ENCODE peak calls at places on chromosomes 3 and 15, in six cellular contexts. F, T, R, W, Z and I are unnamed samples.

GRCh38 chr3:151196441-151196840 is 6.6 kb downstream of the GPR171 start:
- DNase-seq in F (no peak), T (no peak), R (no peak), W (no peak), Z (no peak), I (no peak)

GRCh38 chr3:79467721-79468120 is 300.1 kb downstream of the ROBO1 start:
- DNase-seq in F (no peak), T (no peak), R (no peak), W (no peak), Z (no peak), I (no peak)

GRCh38 chr3:13658681-13659080 is 109.8 kb downstream of the FBLN2 start:
- DNase-seq in F (no peak), T (no peak), R (no peak), W (no peak), Z (no peak), I (no peak)

GRCh38 chr3:20040476-20041196 is 390 bp downstream of the KAT2B start:
- DNase-seq in F (peak), T (peak), R (peak), W (no peak), Z (peak), I (peak)

GRCh38 chr15:63857459-63857856 is 23.7 kb upstream of the HERC1 start:
- DNase-seq in F (no peak), T (no peak), R (no peak), W (no peak), Z (no peak), I (peak)

GRCh38 chr3:69095636-69096035 is 10.9 kb downstream of the ARL6IP5 start:
- DNase-seq in F (no peak), T (no peak), R (peak), W (no peak), Z (no peak), I (no peak)

GRCh38 chr3:30622047-30622545 is 15.7 kb downstream of the TGFBR2 start:
- DNase-seq in F (no peak), T (no peak), R (no peak), W (no peak), Z (no peak), I (no peak)

GRCh38 chr15:48856947-48857346 is 21.0 kb upstream of the EID1 start:
- DNase-seq in F (no peak), T (no peak), R (no peak), W (no peak), Z (no peak), I (no peak)

GRCh38 chr15:38868326-38869114 is 303.9 kb upstream of the RASGRP1 start:
- DNase-seq in F (peak), T (no peak), R (no peak), W (peak), Z (peak), I (no peak)

GRCh38 chr3:133400006-133400515 is at the start of gene BFSP2:
- DNase-seq in F (no peak), T (no peak), R (no peak), W (no peak), Z (no peak), I (no peak)

GRCh38 chr3:32313723-32314473 is 75.4 kb downstream of the CMTM8 start:
- DNase-seq in F (no peak), T (no peak), R (no peak), W (no peak), Z (peak), I (no peak)

GRCh38 chr3:167714871-167715270 is 19.8 kb downstream of the PDCD10 start:
- DNase-seq in F (no peak), T (no peak), R (no peak), W (no peak), Z (no peak), I (no peak)

GRCh38 chr15:62647195-62647865 is 395.2 kb upstream of the TPM1 start:
- DNase-seq in F (peak), T (no peak), R (peak), W (no peak), Z (peak), I (no peak)

GRCh38 chr15:41828747-41829270 is 917 bp downstream of the JMJD7 start:
- DNase-seq in F (no peak), T (no peak), R (no peak), W (no peak), Z (peak), I (no peak)

GRCh38 chr3:16890605-16891333 is 6.0 kb downstream of the PLCL2 start:
- DNase-seq in F (no peak), T (no peak), R (no peak), W (no peak), Z (peak), I (no peak)
- H3K4me3 ChIP-seq in F (no peak), T (peak), R (no peak), W (no peak), Z (no peak), I (peak)

GRCh38 chr3:122458992-122459391 is 43.1 kb upstream of the WDR5B start:
- DNase-seq in F (peak), T (peak), R (no peak), W (peak), Z (peak), I (no peak)
- TF ChIP-seq CTCF in F (peak), T (peak), R (peak), W (peak), Z (peak), I (peak)

GRCh38 chr15:57251941-57252340 is 124.4 kb upstream of the CGNL1 start:
- DNase-seq in F (no peak), T (no peak), R (no peak), W (peak), Z (peak), I (no peak)
- H3K4me3 ChIP-seq in F (no peak), T (no peak), R (no peak), W (no peak), Z (no peak), I (no peak)

GRCh38 chr15:75532413-75533250 is 46.5 kb downstream of the PTPN9 start:
- DNase-seq in F (peak), T (peak), R (peak), W (no peak), Z (peak), I (peak)
- TF ChIP-seq CTCF in F (peak), T (peak), R (peak), W (peak), Z (peak), I (peak)

GRCh38 chr15:96049766-96050165 is 280.7 kb upstream of the NR2F2 start:
- DNase-seq in F (no peak), T (no peak), R (no peak), W (no peak), Z (no peak), I (no peak)

GRCh38 chr15:96049323-96049722 is 281.2 kb upstream of the NR2F2 start:
- DNase-seq in F (no peak), T (no peak), R (no peak), W (no peak), Z (no peak), I (no peak)

GRCh38 chr15:96043586-96044171 is 286.8 kb upstream of the NR2F2 start:
- DNase-seq in F (no peak), T (no peak), R (no peak), W (no peak), Z (no peak), I (no peak)

GRCh38 chr15:96046620-96047240 is 283.8 kb upstream of the NR2F2 start:
- DNase-seq in F (no peak), T (no peak), R (no peak), W (peak), Z (peak), I (no peak)

DNA sequence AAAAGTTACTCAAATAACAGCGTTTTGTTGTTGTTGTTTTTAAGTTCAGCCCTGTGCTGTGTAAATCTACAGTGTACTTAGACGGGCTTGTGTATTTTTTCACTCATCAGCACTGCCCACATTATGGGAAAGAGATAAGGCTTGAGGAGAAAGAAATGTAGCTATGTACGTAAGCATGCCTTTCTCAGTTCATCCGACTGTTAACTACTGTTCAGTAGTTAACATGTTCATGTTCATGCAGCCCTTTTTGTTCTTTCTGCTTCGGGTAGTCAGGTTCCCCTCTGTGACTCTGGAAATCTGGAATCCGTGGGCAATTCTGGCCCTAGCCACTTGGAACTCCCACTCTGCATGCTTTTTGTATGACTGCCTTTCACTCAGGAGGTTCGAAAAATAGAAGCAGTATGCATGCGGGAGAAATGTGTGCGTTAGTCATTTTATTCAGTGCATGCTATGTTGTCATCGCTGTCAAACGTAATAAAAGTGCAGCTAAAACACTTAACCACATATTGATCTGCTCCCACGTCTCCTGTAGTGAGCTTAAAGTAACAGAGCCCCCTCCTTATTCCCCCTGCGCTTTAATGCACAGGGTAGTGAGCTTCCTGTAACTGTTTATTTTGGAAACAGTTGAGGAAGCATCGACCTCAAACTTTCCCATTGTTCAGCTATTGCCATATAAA is 283.1 kb upstream of the NR2F2 start:
- DNase-seq in F (no peak), T (no peak), R (no peak), W (peak), Z (peak), I (no peak)
- H3K4me3 ChIP-seq in F (no peak), T (no peak), R (no peak), W (peak), Z (no peak), I (peak)

GRCh38 chr3:159260049-159260662 is 458.3 kb downstream of the MFSD1 start:
- DNase-seq in F (peak), T (peak), R (peak), W (peak), Z (peak), I (no peak)
- TF ChIP-seq CTCF in F (peak), T (peak), R (peak), W (peak), Z (peak), I (peak)

DNA sequence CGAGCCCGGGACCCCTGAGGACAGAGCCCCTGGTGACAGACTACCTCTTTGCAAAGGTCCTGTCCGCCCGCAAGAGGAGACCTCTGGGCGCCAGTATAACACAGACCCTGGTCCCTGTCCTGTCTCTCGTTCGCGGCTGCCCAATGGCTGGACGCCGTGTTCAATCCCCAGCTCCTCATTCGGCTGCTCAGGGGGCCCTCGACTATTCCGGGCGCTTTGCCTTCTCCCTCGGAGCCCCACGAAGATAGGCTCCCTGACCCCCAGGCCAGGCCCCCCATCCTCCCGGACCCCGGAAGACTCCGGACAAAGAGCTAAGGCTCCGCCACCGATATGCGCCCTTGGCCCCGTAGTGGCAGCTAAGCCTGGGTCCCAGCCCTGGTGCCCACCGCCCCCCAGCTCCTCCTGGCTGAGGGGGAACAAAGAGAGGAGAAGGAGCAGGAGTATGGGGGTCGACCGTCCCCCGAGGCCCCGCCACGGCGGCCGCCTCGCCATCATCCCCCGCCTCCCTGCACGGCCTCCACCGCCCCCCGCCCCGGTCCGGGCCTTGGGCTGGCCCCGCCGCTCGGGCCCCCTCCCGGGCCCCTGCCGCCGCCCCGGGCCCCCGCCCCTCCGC is 440 bp downstream of the CELSR3 start:
- DNase-seq in F (no peak), T (no peak), R (no peak), W (no peak), Z (no peak), I (no peak)
- H3K4me3 ChIP-seq in F (peak), T (peak), R (no peak), W (peak), Z (no peak), I (peak)

DNA sequence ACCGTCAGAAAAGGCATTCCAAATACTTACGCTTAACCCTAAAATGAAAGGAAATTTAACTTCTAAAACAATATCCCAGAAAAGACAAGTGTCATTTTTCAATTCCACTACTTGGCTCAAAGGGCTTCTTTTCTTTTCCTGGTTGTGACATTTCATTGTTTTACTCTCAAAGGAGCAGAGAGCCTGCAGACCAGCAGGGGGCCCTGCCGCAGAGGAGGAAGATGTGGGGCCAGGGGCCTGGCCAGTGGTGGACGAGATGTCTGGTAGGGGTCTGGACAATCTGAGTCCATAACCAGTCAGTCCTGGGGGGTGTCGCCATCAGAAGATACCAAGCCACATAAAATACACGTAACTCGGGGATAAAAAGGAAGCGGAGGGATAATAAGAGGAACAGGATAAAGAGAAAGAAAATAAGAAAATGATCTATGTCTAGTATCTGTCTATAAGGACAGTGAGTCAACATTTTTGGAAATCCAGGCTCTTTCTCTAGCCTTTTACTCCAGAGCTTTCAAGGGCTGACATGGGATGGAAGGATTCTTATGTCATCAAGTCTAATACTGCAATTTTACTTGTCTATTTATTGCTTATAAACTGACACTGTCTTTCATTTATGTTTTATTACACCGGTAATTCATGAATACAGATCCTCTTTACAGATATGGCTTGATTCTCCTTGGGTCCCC is 54.2 kb upstream of the ARHGEF3 start:
- DNase-seq in F (peak), T (peak), R (peak), W (no peak), Z (no peak), I (peak)
- TF ChIP-seq CTCF in F (peak), T (peak), R (peak), W (peak), Z (peak), I (peak)